ENCODE peak calls at places on chromosomes 4 and X, in nine cellular contexts. B, D, T, Q, N, H, Z, E and C are unnamed samples.

GRCh38 chrX:96957718-96958117 is 74.0 kb downstream of the RPA4 start:
- DNase-seq in B (no peak), D (no peak), T (no peak), Q (no peak), N (no peak), H (no peak), Z (no peak), E (no peak), C (no peak)

GRCh38 chr4:104677122-104677521 is 182.4 kb upstream of the CXXC4 start:
- DNase-seq in B (peak), D (no peak), T (no peak), Q (peak), N (peak), H (no peak), Z (peak), E (no peak), C (no peak)

GRCh38 chr4:118360101-118360500 is 7.3 kb upstream of the PRSS12 start:
- DNase-seq in B (no peak), D (no peak), T (no peak), Q (no peak), N (no peak), H (no peak), Z (no peak), E (no peak), C (no peak)

GRCh38 chrX:53211391-53211978 is 13.5 kb downstream of the KDM5C start:
- DNase-seq in B (no peak), D (no peak), T (no peak), Q (no peak), N (no peak), H (no peak), Z (no peak), E (no peak), C (no peak)

GRCh38 chrX:23385242-23385641 is 50.6 kb downstream of the PTCHD1 start:
- DNase-seq in B (no peak), D (no peak), T (no peak), Q (no peak), N (no peak), H (no peak), Z (no peak), E (no peak), C (no peak)

GRCh38 chr4:37812713-37813112 is 13.8 kb upstream of the PGM2 start:
- DNase-seq in B (no peak), D (no peak), T (no peak), Q (no peak), N (no peak), H (no peak), Z (no peak), E (no peak), C (no peak)

GRCh38 chrX:154732421-154733071 is 18.3 kb downstream of the GAB3 start:
- DNase-seq in B (no peak), D (no peak), T (no peak), Q (no peak), N (no peak), H (no peak), Z (no peak), E (no peak), C (no peak)

GRCh38 chr4:156517956-156518355 is 453.6 kb downstream of the PDGFC start:
- DNase-seq in B (no peak), D (no peak), T (no peak), Q (no peak), N (no peak), H (no peak), Z (no peak), E (no peak), C (no peak)

GRCh38 chr4:5924466-5925125 is 31.7 kb upstream of the CRMP1 start:
- DNase-seq in B (no peak), D (no peak), T (no peak), Q (no peak), N (no peak), H (no peak), Z (no peak), E (no peak), C (no peak)

GRCh38 chrX:150084474-150085229 is 146.4 kb upstream of the EOLA2 start:
- DNase-seq in B (peak), D (no peak), T (no peak), Q (no peak), N (no peak), H (no peak), Z (no peak), E (no peak), C (no peak)

GRCh38 chrX:52271212-52271611 is 86.5 kb downstream of the MAGED4 start:
- DNase-seq in B (peak), D (no peak), T (no peak), Q (peak), N (no peak), H (no peak), Z (peak), E (no peak), C (no peak)

GRCh38 chr4:168630445-168631187 is 133.8 kb downstream of the PALLD start:
- DNase-seq in B (no peak), D (no peak), T (no peak), Q (no peak), N (no peak), H (no peak), Z (no peak), E (no peak), C (no peak)

GRCh38 chr4:76458829-76459228 is 23.8 kb downstream of the SHROOM3 start:
- DNase-seq in B (no peak), D (no peak), T (no peak), Q (peak), N (no peak), H (no peak), Z (no peak), E (no peak), C (no peak)

GRCh38 chr4:101277661-101278060 is 69.7 kb downstream of the PPP3CA start:
- DNase-seq in B (no peak), D (no peak), T (no peak), Q (no peak), N (no peak), H (no peak), Z (no peak), E (no peak), C (no peak)

GRCh38 chrX:110795645-110796510 is at the start of gene CHRDL1:
- DNase-seq in B (peak), D (no peak), T (no peak), Q (peak), N (peak), H (no peak), Z (peak), E (no peak), C (no peak)

GRCh38 chr4:73012673-73013072 is 56.8 kb downstream of the COX18 start:
- DNase-seq in B (no peak), D (no peak), T (no peak), Q (no peak), N (no peak), H (no peak), Z (no peak), E (no peak), C (no peak)

GRCh38 chr4:7206385-7206784 is 14.0 kb downstream of the SORCS2 start:
- DNase-seq in B (peak), D (no peak), T (no peak), Q (no peak), N (no peak), H (no peak), Z (no peak), E (no peak), C (no peak)

GRCh38 chrX:18873189-18873791 is 110.6 kb downstream of the PHKA2 start:
- DNase-seq in B (peak), D (no peak), T (no peak), Q (no peak), N (no peak), H (no peak), Z (no peak), E (no peak), C (no peak)

GRCh38 chr4:95093936-95094929 is 336.5 kb downstream of the BMPR1B start:
- DNase-seq in B (no peak), D (no peak), T (no peak), Q (no peak), N (no peak), H (no peak), Z (no peak), E (no peak), C (no peak)

GRCh38 chr4:2587215-2587823 is 50.9 kb downstream of the FAM193A start:
- DNase-seq in B (no peak), D (no peak), T (no peak), Q (no peak), N (no peak), H (no peak), Z (no peak), E (no peak), C (no peak)